ENCODE peak calls at places on chromosome 22, in seven cellular contexts. G is spleen; E is CD8-positive, alpha-beta memory T cell; O is H1; D is hepatocyte; T is stomach; F is A549. H is an unnamed sample.

GRCh38 chr22:41048791-41049717 is 43.3 kb upstream of the EP300 start:
- DNase-seq in E (no peak), D (peak; percentile 83), G (peak; percentile 76), F (no peak), O (peak; percentile 64), T (peak; percentile 34), H (peak; percentile 76)

GRCh38 chr22:17370766-17371181 is 1.5 kb downstream of the CECR2 start:
- DNase-seq in D (no peak), O (no peak), E (no peak), G (no peak), T (no peak), F (no peak), H (no peak)

GRCh38 chr22:27262371-27262770 is 539.2 kb downstream of the MN1 start:
- DNase-seq in T (no peak), G (no peak), E (no peak), D (no peak), F (no peak), O (no peak), H (no peak)

GRCh38 chr22:38712496-38713207 is 6.9 kb downstream of the GTPBP1 start:
- DNase-seq in T (no peak), F (no peak), O (no peak), G (no peak), D (no peak), E (no peak), H (no peak)

GRCh38 chr22:33853200-33854097 is 66.8 kb downstream of the LARGE1 start:
- DNase-seq in F (peak; percentile 42), D (peak; percentile 58), O (no peak), G (peak; percentile 84), T (peak; percentile 85), E (no peak), H (peak; percentile 84)

GRCh38 chr22:30235687-30236170 is 10.8 kb downstream of the LIF start:
- DNase-seq in O (no peak), E (no peak), T (no peak), F (peak; percentile 90), G (no peak), D (peak; percentile 55), H (no peak)

GRCh38 chr22:41358927-41359326 is 22.8 kb upstream of the TEF start:
- DNase-seq in G (no peak), F (no peak), E (no peak), D (no peak), O (no peak), T (no peak), H (no peak)

GRCh38 chr22:36384766-36385400 is 2.9 kb downstream of the MYH9 start:
- DNase-seq in G (no peak), O (no peak), T (no peak), D (no peak), E (peak; percentile 74), F (no peak), H (no peak)

GRCh38 chr22:32842486-32842885 is 41.0 kb downstream of the TIMP3 start:
- DNase-seq in F (no peak), D (no peak), E (no peak), G (no peak), O (no peak), T (no peak), H (no peak)

GRCh38 chr22:30247974-30248373 is 1.4 kb upstream of the LIF start:
- DNase-seq in G (no peak), D (no peak), F (no peak), T (no peak), E (no peak), O (no peak), H (no peak)

GRCh38 chr22:26461188-26461810 is 22.3 kb downstream of the HPS4 start:
- DNase-seq in D (peak; percentile 78), E (peak; percentile 57), G (no peak), O (peak; percentile 90), T (peak; percentile 71), F (peak; percentile 32), H (no peak)

GRCh38 chr22:31295831-31296230 is 3.5 kb upstream of the PIK3IP1 start:
- DNase-seq in O (no peak), E (no peak), F (no peak), T (no peak), D (no peak), G (no peak), H (no peak)

GRCh38 chr22:19885841-19886592 is 31.3 kb upstream of the GNB1L start:
- DNase-seq in D (no peak), G (peak; percentile 78), F (no peak), T (no peak), E (no peak), O (no peak), H (no peak)

GRCh38 chr22:49327411-49327810 is 500.3 kb downstream of the BRD1 start:
- DNase-seq in O (no peak), T (peak; percentile 9), D (no peak), G (peak; percentile 22), E (no peak), F (no peak), H (no peak)

GRCh38 chr22:49328076-49328475 is 499.6 kb downstream of the BRD1 start:
- DNase-seq in G (peak; percentile 21), E (no peak), F (no peak), D (no peak), O (no peak), T (peak; percentile 3), H (peak; percentile 45)

GRCh38 chr22:49329636-49330035 is 498.0 kb downstream of the BRD1 start:
- DNase-seq in T (peak; percentile 4), D (no peak), G (peak; percentile 38), F (no peak), O (no peak), E (no peak), H (no peak)

GRCh38 chr22:49330421-49331222 is 497.1 kb downstream of the BRD1 start:
- DNase-seq in O (peak; percentile 26), F (no peak), T (peak; percentile 20), G (peak; percentile 54), E (no peak), D (no peak), H (peak; percentile 41)

DNA sequence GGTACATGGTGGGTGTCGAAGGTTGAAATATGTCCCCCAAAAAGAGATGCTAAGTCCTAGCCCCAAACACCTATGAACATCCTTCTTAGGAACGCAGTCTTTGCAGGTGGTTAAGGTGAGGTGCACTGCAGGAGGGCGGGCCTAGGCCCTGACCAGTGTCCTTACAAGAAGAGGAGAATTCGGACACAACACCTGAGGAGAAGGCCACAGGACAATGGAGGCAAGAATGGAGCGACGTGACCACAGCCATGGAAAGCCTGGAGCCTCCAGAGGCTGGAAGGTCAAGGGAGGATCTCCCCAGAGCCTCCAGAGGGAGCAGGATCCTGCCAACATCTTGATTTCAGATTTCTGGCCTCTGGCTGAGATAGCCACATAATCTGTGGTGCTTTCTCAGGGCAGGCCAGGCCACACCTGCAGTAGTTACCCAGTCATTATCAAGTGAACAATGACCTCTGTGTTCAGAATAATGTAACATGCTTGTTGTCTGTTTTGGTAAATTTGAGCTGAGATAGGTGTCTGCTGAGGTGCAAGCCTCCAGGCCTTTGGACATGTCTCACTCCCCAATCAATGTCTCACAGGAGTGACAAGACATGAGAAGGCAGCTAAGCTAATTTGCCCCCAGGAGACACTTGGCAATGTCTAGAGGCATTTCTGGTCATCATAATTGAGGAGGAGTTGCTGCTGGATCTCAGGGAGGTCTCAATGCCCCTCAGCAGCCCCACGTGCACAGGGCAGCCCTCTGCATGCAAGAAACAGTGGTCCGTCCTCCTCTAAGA is 498.9 kb downstream of the BRD1 start:
- DNase-seq in F (no peak), G (peak; percentile 41), O (no peak), D (no peak), E (no peak), T (peak; percentile 13), H (peak; percentile 36)
- H3K9me3 ChIP-seq in F (no peaks in the 10 kb centered on the region), G (peaks cover 16% of the 10 kb centered on the region), O (no peaks in the 10 kb centered on the region), D (no peaks in the 10 kb centered on the region), E (no peaks in the 10 kb centered on the region), T (peaks cover 27% of the 10 kb centered on the region), H (no peaks in the 10 kb centered on the region)

GRCh38 chr22:22863001-22863400 is 24.6 kb upstream of the IGLL5 start:
- DNase-seq in O (no peak), G (no peak), F (no peak), T (no peak), E (no peak), D (no peak), H (no peak)
- H3K4me3 ChIP-seq in O (no peak overlapping the region), G (no peak overlapping the region), F (no peak overlapping the region), T (no peak overlapping the region), E (no peak overlapping the region), D (no peak overlapping the region), H (no peak overlapping the region)

GRCh38 chr22:45240810-45241631 is at the start of gene KIAA0930:
- DNase-seq in O (peak; percentile 92), G (peak; percentile 96), E (peak; percentile 92), T (peak; percentile 81), F (peak; percentile 75), D (peak; percentile 89), H (peak; percentile 91)

GRCh38 chr22:45240137-45240809 is 421 bp downstream of the KIAA0930 start:
- DNase-seq in O (peak; percentile 65), T (no peak), D (no peak), E (peak; percentile 56), G (peak; percentile 92), F (no peak), H (peak; percentile 80)

GRCh38 chr22:45238431-45239377 is 2.0 kb downstream of the KIAA0930 start:
- DNase-seq in O (no peak), T (no peak), D (no peak), F (no peak), G (peak; percentile 64), E (no peak), H (no peak)

GRCh38 chr22:45237065-45237990 is 3.4 kb downstream of the KIAA0930 start:
- DNase-seq in G (peak; percentile 69), E (no peak), O (no peak), D (no peak), T (no peak), F (no peak), H (no peak)

DNA sequence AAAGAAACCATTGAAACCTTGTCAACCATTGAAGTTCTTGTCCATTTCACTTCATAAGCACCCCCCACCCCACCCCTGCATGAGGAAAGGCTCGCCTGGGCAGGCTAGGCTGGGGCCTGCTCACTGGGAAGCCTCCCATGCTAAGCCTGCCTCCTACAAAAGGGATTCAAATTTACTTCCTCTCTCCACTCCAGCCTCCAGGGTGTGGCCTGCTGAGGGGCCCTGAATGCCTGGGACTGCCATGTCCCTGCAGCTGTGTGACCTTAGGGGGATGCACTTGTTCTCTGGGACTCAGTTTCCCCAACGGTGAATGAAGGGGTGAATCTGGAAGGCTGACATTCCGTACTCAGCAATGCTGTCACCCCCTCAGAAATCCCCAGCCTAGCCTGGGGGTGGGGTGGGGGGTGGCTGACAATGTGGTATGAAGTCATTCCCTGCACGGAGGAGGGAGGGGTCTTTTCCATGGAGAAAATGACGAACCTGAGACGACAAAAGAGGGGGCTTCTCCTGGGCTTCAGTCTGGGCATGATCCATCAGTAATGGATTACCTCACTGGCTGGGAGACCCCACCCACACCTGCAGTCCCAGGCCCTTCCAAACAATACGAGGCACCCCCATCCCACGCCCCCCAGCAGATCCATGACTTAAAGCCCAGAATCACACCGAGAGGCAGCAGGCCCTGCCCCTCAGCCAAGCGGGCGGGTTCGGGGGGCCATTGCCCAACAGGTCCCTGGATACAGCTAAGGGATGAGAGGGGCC is 1.1 kb downstream of the KIAA0930 start:
- DNase-seq in T (no peak), D (no peak), O (no peak), E (no peak), F (no peak), G (peak; percentile 78), H (no peak)
- H3K27ac ChIP-seq in T (peak overlapping the region; percentile 76), D (no peak overlapping the region), O (no peak overlapping the region), E (no peak overlapping the region), F (peak overlapping the region; percentile 79), G (no peak overlapping the region), H (no peak overlapping the region)

DNA sequence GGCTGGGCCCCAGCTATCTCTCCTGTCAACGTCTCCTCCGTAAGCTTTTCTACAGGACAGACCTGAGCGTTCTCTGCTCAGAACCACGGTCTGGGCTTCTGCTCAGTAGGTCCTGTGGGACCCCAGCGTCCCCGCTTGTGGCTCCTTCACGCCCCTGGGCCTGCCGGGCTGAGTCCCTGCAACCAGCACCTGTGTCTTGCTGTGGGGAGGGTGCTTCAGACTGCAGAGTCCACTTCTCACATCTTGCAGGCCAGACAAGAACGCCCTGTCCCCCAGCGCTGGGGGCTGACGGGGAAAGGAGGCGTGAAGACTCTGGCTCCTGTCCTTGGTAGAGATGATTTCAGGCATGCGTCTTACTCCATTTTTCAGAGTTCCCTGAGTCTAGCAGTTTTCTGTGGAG is 1480.8 kb downstream of the BRD1 start:
- DNase-seq in T (no peak), E (no peak), D (no peak), G (peak; percentile 43), O (no peak), F (no peak), H (no peak)
- H3K9me3 ChIP-seq in T (no peaks in the 10 kb centered on the region), E (no peaks in the 10 kb centered on the region), D (no peaks in the 10 kb centered on the region), G (no peaks in the 10 kb centered on the region), O (no peaks in the 10 kb centered on the region), F (no peaks in the 10 kb centered on the region), H (no peaks in the 10 kb centered on the region)